ENCODE peak calls at places on chromosomes 6 and 20, in five cellular contexts. One of them, this sample, is unnamed.

GRCh38 chr6:140779341-140779740 is 1353.4 kb upstream of the GJE1 start:
- DNase-seq in cardiac fibroblast: peak
- DNase-seq in nephron progenitor cell: no peak
- DNase-seq in IMR-90: peak
- DNase-seq in right atrium auricular region: no peak
- DNase-seq in this sample: no peak

GRCh38 chr20:63009988-63010769 is 3.4 kb upstream of the BHLHE23 start:
- DNase-seq in right atrium auricular region: no peak
- DNase-seq in nephron progenitor cell: no peak
- DNase-seq in cardiac fibroblast: no peak
- DNase-seq in IMR-90: peak
- DNase-seq in this sample: no peak

GRCh38 chr20:51735728-51736600 is 32.2 kb downstream of the ATP9A start:
- DNase-seq in right atrium auricular region: no peak
- DNase-seq in IMR-90: no peak
- DNase-seq in nephron progenitor cell: no peak
- DNase-seq in cardiac fibroblast: no peak
- DNase-seq in this sample: no peak

GRCh38 chr6:110566346-110567125 is 90.1 kb upstream of the SLC22A16 start:
- DNase-seq in cardiac fibroblast: no peak
- DNase-seq in nephron progenitor cell: peak
- DNase-seq in IMR-90: peak
- DNase-seq in right atrium auricular region: no peak
- DNase-seq in this sample: no peak

GRCh38 chr6:156068870-156069269 is 613.2 kb upstream of the NOX3 start:
- DNase-seq in IMR-90: no peak
- DNase-seq in right atrium auricular region: no peak
- DNase-seq in cardiac fibroblast: no peak
- DNase-seq in nephron progenitor cell: no peak
- DNase-seq in this sample: no peak

GRCh38 chr6:37819802-37820712 is 530 bp downstream of the ZFAND3 start:
- DNase-seq in right atrium auricular region: peak
- DNase-seq in IMR-90: peak
- DNase-seq in cardiac fibroblast: peak
- DNase-seq in nephron progenitor cell: no peak
- DNase-seq in this sample: peak

GRCh38 chr6:95685817-95686216 is 108.5 kb downstream of the MANEA start:
- DNase-seq in cardiac fibroblast: no peak
- DNase-seq in nephron progenitor cell: no peak
- DNase-seq in right atrium auricular region: no peak
- DNase-seq in IMR-90: no peak
- DNase-seq in this sample: no peak

GRCh38 chr6:21190701-21191588 is 402.6 kb upstream of the SOX4 start:
- DNase-seq in cardiac fibroblast: no peak
- DNase-seq in nephron progenitor cell: no peak
- DNase-seq in right atrium auricular region: no peak
- DNase-seq in IMR-90: no peak
- DNase-seq in this sample: no peak

GRCh38 chr20:46011631-46012482 is 3.1 kb downstream of the MMP9 start:
- DNase-seq in nephron progenitor cell: peak
- DNase-seq in IMR-90: peak
- DNase-seq in right atrium auricular region: peak
- DNase-seq in cardiac fibroblast: peak
- DNase-seq in this sample: peak

GRCh38 chr6:35919085-35919826 is 1.6 kb downstream of the SRPK1 start:
- DNase-seq in IMR-90: peak
- DNase-seq in cardiac fibroblast: no peak
- DNase-seq in nephron progenitor cell: no peak
- DNase-seq in right atrium auricular region: no peak
- DNase-seq in this sample: no peak

GRCh38 chr6:100202417-100203194 is 208.6 kb upstream of the MCHR2 start:
- DNase-seq in cardiac fibroblast: peak
- DNase-seq in IMR-90: peak
- DNase-seq in right atrium auricular region: no peak
- DNase-seq in nephron progenitor cell: no peak
- DNase-seq in this sample: no peak

GRCh38 chr6:41426438-41426851 is 91.0 kb downstream of the NCR2 start:
- DNase-seq in IMR-90: no peak
- DNase-seq in nephron progenitor cell: peak
- DNase-seq in right atrium auricular region: no peak
- DNase-seq in cardiac fibroblast: no peak
- DNase-seq in this sample: no peak

GRCh38 chr20:51578145-51578459 is 35.6 kb upstream of the NFATC2 start:
- DNase-seq in cardiac fibroblast: no peak
- DNase-seq in nephron progenitor cell: no peak
- DNase-seq in right atrium auricular region: no peak
- DNase-seq in IMR-90: no peak
- DNase-seq in this sample: no peak

GRCh38 chr20:3119044-3119443 is 34.5 kb upstream of the AVP start:
- DNase-seq in right atrium auricular region: no peak
- DNase-seq in nephron progenitor cell: no peak
- DNase-seq in IMR-90: no peak
- DNase-seq in cardiac fibroblast: peak
- DNase-seq in this sample: no peak

GRCh38 chr20:41178495-41178894 is 41.2 kb downstream of the PLCG1 start:
- DNase-seq in nephron progenitor cell: no peak
- DNase-seq in right atrium auricular region: no peak
- DNase-seq in IMR-90: no peak
- DNase-seq in cardiac fibroblast: no peak
- DNase-seq in this sample: no peak

GRCh38 chr6:162572240-162572639 is 155.3 kb downstream of the PRKN start:
- DNase-seq in nephron progenitor cell: no peak
- DNase-seq in cardiac fibroblast: no peak
- DNase-seq in IMR-90: no peak
- DNase-seq in right atrium auricular region: no peak
- DNase-seq in this sample: no peak

GRCh38 chr20:51369503-51369902 is 173.0 kb downstream of the NFATC2 start:
- DNase-seq in cardiac fibroblast: no peak
- DNase-seq in right atrium auricular region: no peak
- DNase-seq in IMR-90: no peak
- DNase-seq in nephron progenitor cell: no peak
- DNase-seq in this sample: no peak

GRCh38 chr6:63611560-63611959 is 24.0 kb upstream of the PHF3 start:
- DNase-seq in IMR-90: no peak
- DNase-seq in nephron progenitor cell: no peak
- DNase-seq in right atrium auricular region: no peak
- DNase-seq in cardiac fibroblast: no peak
- DNase-seq in this sample: no peak

GRCh38 chr6:63610944-63611343 is 24.7 kb upstream of the PHF3 start:
- DNase-seq in IMR-90: no peak
- DNase-seq in right atrium auricular region: no peak
- DNase-seq in cardiac fibroblast: no peak
- DNase-seq in nephron progenitor cell: no peak
- DNase-seq in this sample: no peak

DNA sequence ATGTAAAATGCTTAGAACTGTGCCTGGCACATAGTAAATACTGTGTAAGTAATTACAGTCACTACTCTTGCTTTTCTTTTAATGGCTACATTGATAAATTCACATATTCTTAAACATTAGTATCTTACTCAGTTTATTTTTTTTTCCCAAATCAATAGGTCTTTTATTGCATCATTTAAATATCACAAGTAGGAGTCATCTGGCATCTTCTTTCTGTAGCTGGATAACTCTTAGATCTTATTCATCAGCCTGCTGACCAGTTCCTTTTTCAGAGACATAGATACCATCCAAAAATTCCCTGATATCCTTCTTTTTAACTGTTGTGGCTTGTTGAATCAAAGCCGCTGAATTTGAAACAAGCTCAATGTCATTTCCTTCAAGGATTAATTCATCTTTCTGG is 20.0 kb upstream of the PHF3 start:
- DNase-seq in cardiac fibroblast: no peak
- DNase-seq in IMR-90: peak
- DNase-seq in right atrium auricular region: no peak
- DNase-seq in nephron progenitor cell: no peak
- DNase-seq in this sample: no peak
- TF ChIP-seq CTCF in cardiac fibroblast: no peak
- TF ChIP-seq CTCF in IMR-90: no peak
- TF ChIP-seq CTCF in right atrium auricular region: no peak
- TF ChIP-seq CTCF in nephron progenitor cell: no peak
- TF ChIP-seq CTCF in this sample: no peak

GRCh38 chr6:116100419-116101297 is at the start of gene NT5DC1:
- DNase-seq in IMR-90: peak
- DNase-seq in cardiac fibroblast: peak
- DNase-seq in nephron progenitor cell: peak
- DNase-seq in right atrium auricular region: peak
- DNase-seq in this sample: peak
- TF ChIP-seq CTCF in IMR-90: no peak
- TF ChIP-seq CTCF in cardiac fibroblast: peak
- TF ChIP-seq CTCF in nephron progenitor cell: peak
- TF ChIP-seq CTCF in right atrium auricular region: peak
- TF ChIP-seq CTCF in this sample: peak

GRCh38 chr6:53432318-53433161 is 83.8 kb upstream of the ELOVL5 start:
- DNase-seq in IMR-90: peak
- DNase-seq in cardiac fibroblast: peak
- DNase-seq in right atrium auricular region: no peak
- DNase-seq in nephron progenitor cell: peak
- DNase-seq in this sample: no peak
- TF ChIP-seq CTCF in IMR-90: no peak
- TF ChIP-seq CTCF in cardiac fibroblast: no peak
- TF ChIP-seq CTCF in right atrium auricular region: no peak
- TF ChIP-seq CTCF in nephron progenitor cell: no peak
- TF ChIP-seq CTCF in this sample: no peak

GRCh38 chr20:37980876-37981275 is 52.4 kb downstream of the TTI1 start:
- DNase-seq in IMR-90: no peak
- DNase-seq in right atrium auricular region: no peak
- DNase-seq in nephron progenitor cell: no peak
- DNase-seq in cardiac fibroblast: no peak
- DNase-seq in this sample: no peak
- TF ChIP-seq CTCF in IMR-90: no peak
- TF ChIP-seq CTCF in right atrium auricular region: no peak
- TF ChIP-seq CTCF in nephron progenitor cell: no peak
- TF ChIP-seq CTCF in cardiac fibroblast: no peak
- TF ChIP-seq CTCF in this sample: no peak

GRCh38 chr6:160049346-160049745 is 72.3 kb upstream of the SLC22A1 start:
- DNase-seq in cardiac fibroblast: no peak
- DNase-seq in nephron progenitor cell: no peak
- DNase-seq in IMR-90: no peak
- DNase-seq in right atrium auricular region: no peak
- DNase-seq in this sample: no peak

GRCh38 chr6:160043784-160044183 is 74.9 kb downstream of the IGF2R start:
- DNase-seq in right atrium auricular region: no peak
- DNase-seq in cardiac fibroblast: no peak
- DNase-seq in IMR-90: no peak
- DNase-seq in nephron progenitor cell: no peak
- DNase-seq in this sample: no peak

GRCh38 chr6:160051390-160051789 is 70.2 kb upstream of the SLC22A1 start:
- DNase-seq in right atrium auricular region: no peak
- DNase-seq in cardiac fibroblast: no peak
- DNase-seq in IMR-90: no peak
- DNase-seq in nephron progenitor cell: no peak
- DNase-seq in this sample: no peak

GRCh38 chr6:160050022-160050421 is 71.6 kb upstream of the SLC22A1 start:
- DNase-seq in IMR-90: no peak
- DNase-seq in cardiac fibroblast: no peak
- DNase-seq in right atrium auricular region: no peak
- DNase-seq in nephron progenitor cell: no peak
- DNase-seq in this sample: no peak

GRCh38 chr6:160048471-160048870 is 73.1 kb upstream of the SLC22A1 start:
- DNase-seq in right atrium auricular region: no peak
- DNase-seq in IMR-90: no peak
- DNase-seq in nephron progenitor cell: no peak
- DNase-seq in cardiac fibroblast: no peak
- DNase-seq in this sample: no peak
- TF ChIP-seq CTCF in right atrium auricular region: no peak
- TF ChIP-seq CTCF in IMR-90: no peak
- TF ChIP-seq CTCF in nephron progenitor cell: no peak
- TF ChIP-seq CTCF in cardiac fibroblast: no peak
- TF ChIP-seq CTCF in this sample: no peak